ENCODE peak calls at places on chromosomes 11 and 22, in nine cellular contexts. E is A549; P is adrenal gland; R is CD8-positive, alpha-beta memory T cell; Y is psoas muscle; T is small intestine; K is GM23248; O is fibroblast of lung; B is AG04450. S is an unnamed sample.

GRCh38 chr11:110026823-110027626 is 66.2 kb upstream of the ZC3H12C start:
- DNase-seq in E (no peak), P (no peak), R (no peak), Y (no peak), T (peak), K (no peak), O (no peak), B (no peak), S (no peak)

GRCh38 chr11:20036625-20037335 is 123.5 kb downstream of the DBX1 start:
- DNase-seq in E (no peak), P (no peak), R (no peak), Y (no peak), T (no peak), K (no peak), O (no peak), B (no peak), S (no peak)

GRCh38 chr11:103483996-103484395 is 374.8 kb downstream of the DYNC2H1 start:
- DNase-seq in E (no peak), P (no peak), R (no peak), Y (no peak), T (no peak), K (no peak), O (peak), B (no peak), S (no peak)

GRCh38 chr11:70270877-70271634 is 566 bp downstream of the PPFIA1 start:
- DNase-seq in E (peak), P (peak), R (peak), Y (peak), T (peak), K (peak), O (peak), B (peak), S (peak)

GRCh38 chr22:27242111-27242436 is 559.5 kb downstream of the MN1 start:
- DNase-seq in E (no peak), P (no peak), R (no peak), Y (no peak), T (no peak), K (no peak), O (no peak), B (no peak), S (no peak)

GRCh38 chr11:79312591-79313267 is 128.1 kb downstream of the TENM4 start:
- DNase-seq in E (no peak), P (no peak), R (no peak), Y (no peak), T (no peak), K (no peak), O (no peak), B (no peak), S (no peak)

GRCh38 chr11:20023082-20023426 is 137.2 kb downstream of the DBX1 start:
- DNase-seq in E (no peak), P (no peak), R (no peak), Y (no peak), T (no peak), K (no peak), O (no peak), B (no peak), S (no peak)

GRCh38 chr11:112518371-112518770 is 257.7 kb upstream of the PLET1 start:
- DNase-seq in E (no peak), P (no peak), R (no peak), Y (no peak), T (no peak), K (peak), O (peak), B (no peak), S (no peak)

GRCh38 chr22:46830001-46830715 is 67.7 kb downstream of the TBC1D22A start:
- DNase-seq in E (peak), P (peak), R (no peak), Y (peak), T (no peak), K (peak), O (peak), B (no peak), S (no peak)

GRCh38 chr22:43820671-43821305 is 8.7 kb upstream of the EFCAB6 start:
- DNase-seq in E (no peak), P (no peak), R (no peak), Y (no peak), T (peak), K (no peak), O (no peak), B (no peak), S (no peak)

GRCh38 chr11:66639066-66639813 is 737 bp downstream of the RBM4 start:
- DNase-seq in E (no peak), P (peak), R (no peak), Y (no peak), T (peak), K (peak), O (peak), B (no peak), S (peak)

GRCh38 chr11:58580311-58580710 is 1.4 kb downstream of the ZFP91 start:
- DNase-seq in E (no peak), P (no peak), R (no peak), Y (no peak), T (no peak), K (no peak), O (no peak), B (no peak), S (no peak)

GRCh38 chr22:23065495-23066122 is 4.7 kb upstream of the GNAZ start:
- DNase-seq in E (no peak), P (peak), R (no peak), Y (no peak), T (no peak), K (no peak), O (no peak), B (no peak), S (no peak)

GRCh38 chr11:64376071-64376470 is 17.1 kb downstream of the RPS6KA4 start:
- DNase-seq in E (no peak), P (no peak), R (no peak), Y (no peak), T (no peak), K (no peak), O (no peak), B (no peak), S (no peak)

GRCh38 chr11:119335091-119335654 is 846 bp downstream of the RNF26 start:
- DNase-seq in E (no peak), P (no peak), R (no peak), Y (no peak), T (no peak), K (no peak), O (no peak), B (no peak), S (no peak)

GRCh38 chr11:119338318-119338890 is 2.3 kb downstream of the C1QTNF5 start:
- DNase-seq in E (peak), P (peak), R (peak), Y (peak), T (peak), K (peak), O (peak), B (no peak), S (peak)

GRCh38 chr11:119335655-119336543 is 1.6 kb downstream of the RNF26 start:
- DNase-seq in E (no peak), P (no peak), R (no peak), Y (peak), T (no peak), K (no peak), O (no peak), B (no peak), S (no peak)

GRCh38 chr11:119337581-119338317 is 2.9 kb downstream of the C1QTNF5 start:
- DNase-seq in E (no peak), P (no peak), R (no peak), Y (no peak), T (no peak), K (peak), O (peak), B (peak), S (no peak)

GRCh38 chr11:119336744-119337469 is 2.6 kb downstream of the RNF26 start:
- DNase-seq in E (no peak), P (no peak), R (no peak), Y (no peak), T (no peak), K (no peak), O (no peak), B (no peak), S (no peak)
- H3K4me3 ChIP-seq in E (no peak), P (no peak), R (no peak), Y (no peak), T (no peak), K (peak), O (no peak), B (peak), S (no peak)

GRCh38 chr22:41181349-41182241 is 23.5 kb upstream of the L3MBTL2 start:
- DNase-seq in E (no peak), P (no peak), R (no peak), Y (no peak), T (peak), K (no peak), O (peak), B (no peak), S (no peak)
- H3K27ac ChIP-seq in E (no peak), P (no peak), R (no peak), Y (peak), T (peak), K (no peak), O (peak), B (no peak), S (no peak)

GRCh38 chr11:11370263-11371060 is 17.4 kb upstream of the CSNK2A3 start:
- DNase-seq in E (no peak), P (no peak), R (no peak), Y (no peak), T (no peak), K (peak), O (peak), B (no peak), S (no peak)

GRCh38 chr11:11374358-11375148 is 21.5 kb upstream of the CSNK2A3 start:
- DNase-seq in E (no peak), P (no peak), R (no peak), Y (no peak), T (no peak), K (no peak), O (no peak), B (no peak), S (no peak)

GRCh38 chr11:11373934-11374333 is 20.9 kb upstream of the CSNK2A3 start:
- DNase-seq in E (no peak), P (no peak), R (no peak), Y (no peak), T (no peak), K (no peak), O (no peak), B (no peak), S (no peak)

GRCh38 chr11:11366793-11367192 is 13.7 kb upstream of the CSNK2A3 start:
- DNase-seq in E (no peak), P (no peak), R (no peak), Y (no peak), T (no peak), K (peak), O (peak), B (no peak), S (no peak)

DNA sequence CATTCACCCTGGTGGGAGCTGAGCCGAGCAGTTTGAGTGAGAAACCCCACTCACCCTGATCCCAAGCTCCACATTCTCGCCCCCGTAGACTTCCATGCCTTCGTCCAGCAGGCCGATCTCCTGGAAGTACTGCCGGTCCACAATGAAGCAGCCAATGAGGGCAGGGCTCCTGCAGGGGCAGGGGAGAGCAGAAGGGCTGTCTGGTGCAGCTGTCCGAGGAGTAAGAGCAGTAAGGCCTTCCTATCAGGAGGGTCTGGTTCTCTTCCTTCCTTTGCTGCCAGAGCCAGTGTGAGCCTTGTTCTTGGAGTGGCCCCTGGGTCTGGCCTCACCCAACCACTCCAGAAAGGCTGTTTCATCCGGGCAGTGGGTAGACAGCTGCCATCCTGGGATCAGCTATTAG is 19.4 kb upstream of the CSNK2A3 start:
- DNase-seq in E (no peak), P (no peak), R (no peak), Y (no peak), T (no peak), K (no peak), O (no peak), B (no peak), S (no peak)
- H3K4me3 ChIP-seq in E (no peak), P (no peak), R (no peak), Y (no peak), T (no peak), K (no peak), O (no peak), B (no peak), S (no peak)

GRCh38 chr11:68880851-68881250 is 22.8 kb downstream of the MRPL21 start:
- DNase-seq in E (no peak), P (no peak), R (no peak), Y (no peak), T (no peak), K (no peak), O (no peak), B (no peak), S (no peak)

GRCh38 chr11:68878022-68878421 is 25.6 kb downstream of the MRPL21 start:
- DNase-seq in E (no peak), P (no peak), R (no peak), Y (no peak), T (no peak), K (no peak), O (no peak), B (no peak), S (no peak)

GRCh38 chr11:68881320-68881719 is 22.3 kb downstream of the MRPL21 start:
- DNase-seq in E (no peak), P (no peak), R (no peak), Y (no peak), T (no peak), K (no peak), O (no peak), B (no peak), S (no peak)

DNA sequence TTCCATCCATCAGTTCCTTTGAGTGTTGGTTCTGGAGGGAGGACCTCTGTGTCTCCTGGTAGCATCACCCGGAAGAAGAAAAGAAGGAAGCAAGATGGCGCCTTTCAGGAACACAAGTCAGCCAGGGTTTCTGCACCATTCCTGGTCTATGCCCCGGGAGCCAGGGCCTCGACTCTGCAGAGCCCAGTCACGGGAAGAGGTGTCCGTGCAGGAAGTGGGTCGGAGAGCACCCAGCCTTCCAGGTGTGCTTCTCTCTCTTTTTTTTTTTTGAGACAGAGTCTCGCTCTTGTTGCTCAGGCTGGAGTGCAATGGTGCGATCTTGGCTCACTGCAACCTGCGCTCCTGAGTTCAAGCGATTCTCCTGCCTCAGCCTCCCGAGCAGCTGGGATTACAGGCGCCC is 21.2 kb downstream of the MRPL21 start:
- DNase-seq in E (no peak), P (no peak), R (no peak), Y (no peak), T (no peak), K (no peak), O (no peak), B (no peak), S (no peak)
- H3K27ac ChIP-seq in E (peak), P (no peak), R (no peak), Y (no peak), T (no peak), K (no peak), O (no peak), B (no peak), S (no peak)

GRCh38 chr11:125331357-125331756 is 164.7 kb downstream of the FEZ1 start:
- DNase-seq in E (no peak), P (no peak), R (no peak), Y (no peak), T (no peak), K (no peak), O (no peak), B (no peak), S (no peak)

GRCh38 chr11:125335101-125335500 is 161.0 kb downstream of the FEZ1 start:
- DNase-seq in E (no peak), P (no peak), R (no peak), Y (no peak), T (no peak), K (no peak), O (no peak), B (no peak), S (no peak)

GRCh38 chr11:125332821-125333220 is 163.2 kb downstream of the FEZ1 start:
- DNase-seq in E (no peak), P (no peak), R (no peak), Y (no peak), T (no peak), K (no peak), O (no peak), B (no peak), S (no peak)

GRCh38 chr11:125330462-125331325 is 165.4 kb downstream of the FEZ1 start:
- DNase-seq in E (no peak), P (no peak), R (no peak), Y (no peak), T (no peak), K (no peak), O (no peak), B (no peak), S (no peak)

GRCh38 chr11:125333354-125334077 is 162.5 kb downstream of the FEZ1 start:
- DNase-seq in E (no peak), P (no peak), R (no peak), Y (no peak), T (no peak), K (no peak), O (no peak), B (no peak), S (no peak)
- H3K4me3 ChIP-seq in E (no peak), P (no peak), R (no peak), Y (no peak), T (no peak), K (no peak), O (no peak), B (no peak), S (no peak)

DNA sequence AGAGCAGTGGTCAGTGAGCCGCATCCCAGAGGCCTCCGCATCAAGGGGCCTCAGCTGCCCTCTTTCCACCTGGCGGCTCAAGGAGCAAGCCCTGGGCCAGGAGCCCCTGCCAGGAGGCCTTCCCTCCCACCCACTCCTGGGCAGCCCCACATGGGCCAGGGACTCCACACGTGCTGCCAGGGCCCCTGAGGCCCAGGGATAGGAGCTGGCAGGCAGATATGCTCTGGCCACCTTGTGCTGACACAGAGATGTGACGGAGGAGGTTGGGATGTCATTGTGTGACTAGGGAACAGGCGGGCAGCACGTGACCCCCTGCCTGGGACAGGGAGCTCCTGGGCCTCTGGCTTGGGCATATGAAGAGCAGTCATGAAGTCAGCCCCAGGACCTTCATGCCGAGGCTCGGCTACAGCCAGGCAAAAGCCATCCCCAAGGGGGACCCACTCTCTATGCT is 77.9 kb downstream of the PIWIL3 start:
- DNase-seq in E (no peak), P (no peak), R (no peak), Y (no peak), T (no peak), K (no peak), O (no peak), B (no peak), S (no peak)
- H3K27ac ChIP-seq in E (no peak), P (no peak), R (no peak), Y (no peak), T (peak), K (no peak), O (no peak), B (no peak), S (no peak)

GRCh38 chr22:38954414-38955043 is 2.9 kb upstream of the APOBEC3A start:
- DNase-seq in E (no peak), P (no peak), R (no peak), Y (no peak), T (no peak), K (no peak), O (no peak), B (no peak), S (no peak)
- H3K4me3 ChIP-seq in E (no peak), P (no peak), R (no peak), Y (no peak), T (no peak), K (no peak), O (no peak), B (no peak), S (no peak)

DNA sequence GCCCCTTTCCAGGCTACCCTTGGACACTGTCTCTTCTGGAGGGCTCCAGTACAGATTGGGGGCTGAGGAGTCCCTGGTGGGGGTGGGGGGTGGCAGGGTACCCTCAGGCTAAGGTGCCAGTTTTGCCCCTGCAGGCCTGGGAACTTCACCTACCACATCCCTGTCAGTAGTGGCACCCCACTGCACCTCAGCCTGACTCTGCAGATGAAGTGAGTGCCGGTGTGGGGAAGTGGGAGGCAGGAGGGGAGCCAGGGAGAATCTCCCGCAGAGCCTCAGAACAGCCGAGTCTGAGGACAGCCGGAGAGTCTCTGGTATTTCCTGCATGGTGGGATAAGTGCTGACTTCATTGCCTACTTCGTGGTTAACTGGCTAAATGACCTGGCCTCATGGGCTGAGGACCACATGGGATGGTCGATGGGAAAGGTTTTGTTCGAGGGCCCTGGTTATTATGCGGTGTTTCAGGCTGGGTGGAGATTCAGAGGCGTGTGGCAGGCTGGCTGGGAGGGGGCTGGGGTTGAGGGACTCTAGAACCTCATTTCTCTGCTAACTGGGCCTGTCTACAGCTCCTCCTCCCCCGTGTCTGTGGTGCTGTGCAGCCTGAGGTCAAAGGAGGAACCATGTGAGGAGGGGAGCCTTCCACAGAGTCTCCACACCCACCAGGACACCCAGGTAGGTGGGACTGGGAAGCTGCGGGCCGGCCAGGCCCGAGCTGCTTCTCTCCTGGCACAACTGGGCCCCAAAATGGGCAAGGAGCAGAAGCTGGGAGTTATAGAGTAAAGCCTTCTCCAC is 8.5 kb downstream of the TMEM258 start:
- DNase-seq in E (no peak), P (no peak), R (no peak), Y (no peak), T (no peak), K (peak), O (peak), B (no peak), S (no peak)
- H3K27ac ChIP-seq in E (no peak), P (no peak), R (no peak), Y (no peak), T (no peak), K (no peak), O (no peak), B (peak), S (no peak)